ENCODE peak calls at places on chromosomes 11 and 22, in five cellular contexts. V is WERI-Rb-1, W is NCI-H460, O is H1, B is head of caudate nucleus. F is an unnamed sample.

GRCh38 chr11:82842019-82842418 is 58.2 kb downstream of the PRCP start:
- DNase-seq in B (peak), O (no peak), W (no peak), V (no peak), F (no peak)

GRCh38 chr11:19666951-19667350 is 45.7 kb upstream of the NAV2 start:
- DNase-seq in O (no peak), B (peak), W (no peak), V (no peak), F (no peak)

GRCh38 chr11:119178166-119178680 is 7.1 kb upstream of the NHERF4 start:
- DNase-seq in V (no peak), O (no peak), W (no peak), B (no peak), F (no peak)

GRCh38 chr11:11178671-11179070 is 174.4 kb downstream of the CSNK2A3 start:
- DNase-seq in W (no peak), B (no peak), V (no peak), O (no peak), F (no peak)

GRCh38 chr11:124608146-124608545 is 3.1 kb upstream of the PANX3 start:
- DNase-seq in W (no peak), V (no peak), O (no peak), B (no peak), F (no peak)

GRCh38 chr11:12180257-12181205 is 70.1 kb downstream of the MICAL2 start:
- DNase-seq in V (no peak), W (no peak), O (no peak), B (no peak), F (no peak)

GRCh38 chr11:8066911-8067455 is 14.0 kb upstream of the TUB start:
- DNase-seq in O (peak), V (no peak), W (no peak), B (no peak), F (no peak)

GRCh38 chr22:49149721-49150608 is 677.7 kb downstream of the BRD1 start:
- DNase-seq in W (no peak), O (no peak), B (no peak), V (no peak), F (no peak)

GRCh38 chr22:41939981-41940852 is 6.7 kb downstream of the CENPM start:
- DNase-seq in B (peak), W (no peak), O (no peak), V (no peak), F (no peak)

GRCh38 chr11:125062931-125063428 is at the start of gene SLC37A2:
- DNase-seq in O (no peak), W (peak), B (peak), V (peak), F (peak)

GRCh38 chr11:59680287-59681154 is 11.7 kb upstream of the PATL1 start:
- DNase-seq in V (peak), B (peak), W (peak), O (peak), F (no peak)

GRCh38 chr22:24968066-24968561 is 15.6 kb downstream of the KIAA1671 start:
- DNase-seq in V (no peak), O (peak), W (no peak), B (no peak), F (no peak)

GRCh38 chr11:102244681-102245409 is 72.4 kb upstream of the BIRC3 start:
- DNase-seq in W (no peak), V (no peak), B (no peak), O (no peak), F (no peak)

GRCh38 chr22:49553518-49554295 is 274.0 kb downstream of the BRD1 start:
- DNase-seq in V (no peak), O (peak), B (no peak), W (no peak), F (no peak)

GRCh38 chr11:86800076-86800955 is at the start of gene PRSS23:
- DNase-seq in B (peak), W (peak), V (peak), O (peak), F (peak)

GRCh38 chr22:36617694-36618522 is 85.6 kb downstream of the CACNG2 start:
- DNase-seq in W (no peak), V (no peak), B (no peak), O (no peak), F (no peak)

GRCh38 chr11:111531687-111532364 is 8.7 kb upstream of the LAYN start:
- DNase-seq in O (no peak), B (no peak), V (no peak), W (peak), F (no peak)

GRCh38 chr11:106585061-106585460 is 433.2 kb downstream of the GUCY1A2 start:
- DNase-seq in O (no peak), V (peak), B (no peak), W (no peak), F (no peak)

GRCh38 chr11:62830904-62831519 is 839 bp downstream of the STX5 start:
- DNase-seq in B (peak), W (no peak), V (no peak), O (no peak), F (no peak)

GRCh38 chr11:66768088-66768521 is 39.1 kb upstream of the SPTBN2 start:
- DNase-seq in W (no peak), V (no peak), B (no peak), O (no peak), F (no peak)

GRCh38 chr11:60924110-60924905 is at the start of gene TMEM132A:
- DNase-seq in V (peak), O (peak), B (peak), W (peak), F (no peak)

GRCh38 chr11:69563946-69564780 is 76.8 kb upstream of the CCND1 start:
- DNase-seq in W (no peak), B (no peak), V (no peak), O (no peak), F (no peak)

GRCh38 chr11:103433380-103433779 is 324.2 kb downstream of the DYNC2H1 start:
- DNase-seq in W (peak), O (no peak), B (no peak), V (no peak), F (no peak)

GRCh38 chr11:27471067-27471587 is 1.5 kb downstream of the LGR4 start:
- DNase-seq in V (no peak), B (no peak), W (no peak), O (no peak), F (no peak)

GRCh38 chr11:765802-766091 is 11.5 kb downstream of the GATD1 start:
- DNase-seq in O (no peak), W (no peak), B (no peak), V (no peak), F (no peak)

GRCh38 chr11:124113890-124114289 is 1.4 kb upstream of the VWA5A start:
- DNase-seq in W (no peak), B (no peak), O (no peak), V (no peak), F (no peak)

GRCh38 chr22:46064966-46065666 is 85.2 kb upstream of the PPARA start:
- DNase-seq in W (no peak), V (no peak), O (no peak), B (no peak), F (no peak)

GRCh38 chr11:26229270-26229669 is 102.7 kb upstream of the ANO3 start:
- DNase-seq in O (no peak), V (no peak), B (no peak), W (peak), F (no peak)

GRCh38 chr22:19767427-19768380 is 7.1 kb downstream of the TBX1 start:
- DNase-seq in B (no peak), V (no peak), W (no peak), O (no peak), F (no peak)

GRCh38 chr11:12118940-12119339 is 8.6 kb downstream of the MICAL2 start:
- DNase-seq in O (no peak), B (no peak), V (no peak), W (no peak), F (no peak)

GRCh38 chr11:112605093-112605666 is 344.5 kb upstream of the PLET1 start:
- DNase-seq in O (no peak), B (no peak), V (no peak), W (no peak), F (no peak)

GRCh38 chr11:82899191-82899820 is 924 bp downstream of the PRCP start:
- DNase-seq in V (no peak), O (no peak), B (no peak), W (no peak), F (no peak)

GRCh38 chr22:43014062-43014875 is 680 bp downstream of the PACSIN2 start:
- DNase-seq in B (peak), W (no peak), V (peak), O (peak), F (peak)

GRCh38 chr22:32650553-32651345 is 150.8 kb upstream of the TIMP3 start:
- DNase-seq in B (no peak), W (no peak), V (no peak), O (no peak), F (no peak)

GRCh38 chr22:44090571-44090905 is 66.4 kb downstream of the PARVB start:
- DNase-seq in V (no peak), O (no peak), W (no peak), B (no peak), F (no peak)

GRCh38 chr11:80182906-80183305 is 742.1 kb upstream of the TENM4 start:
- DNase-seq in O (no peak), B (no peak), V (no peak), W (no peak), F (no peak)

GRCh38 chr11:69216609-69217008 is 60.9 kb downstream of the SMIM38 start:
- DNase-seq in W (no peak), B (peak), O (peak), V (no peak), F (no peak)

GRCh38 chr22:44304354-44304753 is 8.4 kb downstream of the SHISAL1 start:
- DNase-seq in W (no peak), B (no peak), O (no peak), V (peak), F (no peak)

GRCh38 chr11:93290061-93290460 is 40.5 kb upstream of the DEUP1 start:
- DNase-seq in O (no peak), B (no peak), W (no peak), V (no peak), F (no peak)

F was measured in GM19239.